ENCODE peak calls at places on chromosomes 3 and 15, in seven cellular contexts. A is right lobe of liver, H is IMR-90, L is Peyer's patch, O is ovary, P is tibial nerve, X is heart left ventricle. K is an unnamed sample.

GRCh38 chr15:75452364-75452967 is 976 bp upstream of the SIN3A start:
- DNase-seq in H (peak; percentile 70), L (peak; percentile 79), A (peak; percentile 90), P (peak; percentile 85), O (peak; percentile 90), X (peak; percentile 85), K (peak; percentile 87)

GRCh38 chr15:45048784-45049631 is 26.0 kb downstream of the SORD start:
- DNase-seq in A (no peak), O (no peak), X (peak; percentile 20), P (no peak), H (peak; percentile 40), L (peak; percentile 64), K (peak; percentile 34)

GRCh38 chr3:11146771-11147363 is 7.4 kb upstream of the HRH1 start:
- DNase-seq in H (no peak), P (no peak), A (no peak), X (no peak), L (no peak), O (no peak), K (no peak)

GRCh38 chr15:92896543-92896942 is 3.6 kb upstream of the CHD2 start:
- DNase-seq in P (no peak), L (no peak), X (no peak), O (no peak), A (no peak), H (no peak), K (no peak)

GRCh38 chr3:87349833-87350232 is 73.4 kb upstream of the POU1F1 start:
- DNase-seq in H (no peak), P (no peak), A (no peak), O (no peak), X (no peak), L (no peak), K (no peak)

GRCh38 chr3:171741377-171741776 is 68.9 kb downstream of the PLD1 start:
- DNase-seq in P (no peak), H (no peak), X (no peak), L (no peak), O (no peak), A (no peak), K (no peak)

GRCh38 chr3:183028416-183028815 is 48.1 kb upstream of the DCUN1D1 start:
- DNase-seq in A (no peak), O (no peak), P (no peak), H (no peak), L (no peak), X (no peak), K (no peak)

GRCh38 chr3:53808496-53808895 is 37.7 kb downstream of the CHDH start:
- DNase-seq in L (no peak), A (no peak), P (no peak), O (no peak), X (no peak), H (no peak), K (peak; percentile 15)

GRCh38 chr3:11640009-11640673 is 3.6 kb downstream of the VGLL4 start:
- DNase-seq in L (no peak), O (no peak), X (no peak), P (no peak), A (no peak), H (peak; percentile 37), K (no peak)

GRCh38 chr3:156148946-156149348 is 28.6 kb downstream of the KCNAB1 start:
- DNase-seq in X (no peak), P (no peak), A (no peak), L (no peak), H (peak; percentile 19), O (no peak), K (no peak)

GRCh38 chr3:97687734-97688133 is 76.8 kb upstream of the ARL6 start:
- DNase-seq in H (no peak), P (no peak), A (no peak), O (no peak), L (no peak), X (no peak), K (no peak)

GRCh38 chr3:177162742-177163141 is 34.5 kb downstream of the TBL1XR1 start:
- DNase-seq in L (no peak), A (no peak), X (no peak), P (no peak), O (no peak), H (no peak), K (no peak)

GRCh38 chr15:76169013-76169412 is 109.2 kb downstream of the TMEM266 start:
- DNase-seq in H (peak; percentile 29), A (no peak), L (no peak), X (no peak), O (no peak), P (no peak), K (no peak)

GRCh38 chr3:132726341-132726823 is 4.2 kb upstream of the NPHP3 start:
- DNase-seq in X (no peak), H (peak; percentile 22), P (no peak), L (no peak), A (no peak), O (no peak), K (no peak)

GRCh38 chr15:100252359-100252758 is 89.4 kb downstream of the ADAMTS17 start:
- DNase-seq in O (no peak), L (peak; percentile 5), X (peak; percentile 12), P (no peak), H (no peak), A (no peak), K (peak; percentile 13)

GRCh38 chr3:39668420-39668819 is 141.0 kb upstream of the MYRIP start:
- DNase-seq in O (no peak), A (no peak), X (no peak), L (no peak), P (no peak), H (peak; percentile 38), K (peak; percentile 27)

GRCh38 chr3:112579697-112580096 is 17.9 kb downstream of the SLC35A5 start:
- DNase-seq in P (no peak), X (no peak), O (no peak), H (peak; percentile 20), A (no peak), L (no peak), K (no peak)

GRCh38 chr3:150436161-150436560 is 28.1 kb downstream of the TSC22D2 start:
- DNase-seq in A (no peak), P (no peak), X (no peak), O (no peak), H (no peak), L (no peak), K (no peak)

GRCh38 chr15:38476120-38476519 is 22.2 kb downstream of the FAM98B start:
- DNase-seq in O (no peak), L (no peak), X (no peak), A (no peak), H (no peak), P (no peak), K (no peak)

GRCh38 chr3:190183121-190183520 is 62.4 kb upstream of the P3H2 start:
- DNase-seq in P (no peak), H (peak; percentile 98), X (no peak), O (no peak), L (no peak), A (no peak), K (no peak)

GRCh38 chr3:113533534-113533892 is 1.2 kb downstream of the SIDT1 start:
- DNase-seq in P (no peak), X (no peak), A (no peak), L (peak; percentile 57), O (no peak), H (no peak), K (no peak)

GRCh38 chr3:47899495-47900108 is 96.7 kb downstream of the DHX30 start:
- DNase-seq in A (no peak), L (no peak), P (no peak), H (peak; percentile 6), X (no peak), O (no peak), K (no peak)
- H3K36me3 ChIP-seq in A (no peaks in the 10 kb centered on the region), L (no peaks in the 10 kb centered on the region), P (no peaks in the 10 kb centered on the region), H (peaks cover 31% of the 10 kb centered on the region), X (peaks cover 10% of the 10 kb centered on the region), O (no peaks in the 10 kb centered on the region), K (no peaks in the 10 kb centered on the region)

DNA sequence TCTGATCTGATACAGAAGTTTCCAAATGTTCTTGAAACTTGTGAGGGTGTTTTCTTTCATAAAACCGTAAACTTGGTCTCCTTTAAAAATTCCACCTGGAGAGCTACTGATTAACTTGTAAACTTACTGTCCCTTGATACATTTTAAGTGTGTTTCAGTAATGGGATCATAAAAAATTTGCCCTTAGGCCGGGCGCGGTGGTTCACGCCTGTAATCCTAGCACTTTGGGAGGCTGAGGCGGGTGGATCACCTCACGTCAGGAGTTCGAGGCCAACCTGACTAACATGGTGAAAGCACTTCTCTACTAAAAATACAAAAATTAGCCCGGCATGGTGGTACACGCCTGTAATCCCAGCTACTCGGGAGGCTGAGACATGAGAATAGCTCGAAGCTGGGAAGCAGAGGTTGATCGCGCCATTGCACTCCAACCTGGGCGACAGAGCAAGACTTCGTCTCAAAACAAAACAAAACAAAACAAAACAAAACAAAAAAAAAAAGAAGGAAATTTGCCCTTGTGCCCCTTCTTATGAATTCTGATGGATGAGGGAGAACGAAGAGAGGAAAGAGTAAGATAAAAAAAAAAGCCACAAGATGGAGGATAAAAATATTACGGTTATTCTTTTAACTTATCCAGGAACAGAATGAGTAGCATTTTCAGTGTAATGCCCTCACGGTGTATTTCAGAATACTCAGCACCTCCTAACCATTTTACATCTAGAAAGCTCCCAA is 32.1 kb upstream of the AP4E1 start:
- DNase-seq in P (no peak), O (no peak), A (no peak), L (no peak), H (no peak), X (no peak), K (no peak)
- H3K4me3 ChIP-seq in P (peak overlapping the region; percentile 43), O (peak overlapping the region; percentile 29), A (peak overlapping the region; percentile 47), L (peak overlapping the region; percentile 44), H (peak overlapping the region; percentile 14), X (peak overlapping the region; percentile 41), K (no peak overlapping the region)

GRCh38 chr3:168123211-168124173 is 27.8 kb upstream of the GOLIM4 start:
- DNase-seq in O (no peak), H (peak; percentile 4), X (no peak), L (no peak), P (no peak), A (no peak), K (no peak)
- TF ChIP-seq POLR2A in O (no peak), H (no peak), X (no peak), L (no peak), P (no peak), A (no peak), K (no peak)

GRCh38 chr3:180973543-180973942 is 16.0 kb downstream of the DNAJC19 start:
- DNase-seq in X (no peak), A (no peak), P (no peak), H (no peak), O (no peak), L (no peak), K (no peak)

GRCh38 chr3:180979949-180980348 is 9.6 kb downstream of the DNAJC19 start:
- DNase-seq in L (no peak), X (no peak), P (no peak), H (no peak), A (no peak), O (no peak), K (no peak)

GRCh38 chr3:180970931-180971330 is 18.6 kb downstream of the DNAJC19 start:
- DNase-seq in P (no peak), A (no peak), X (no peak), O (no peak), L (no peak), H (no peak), K (no peak)

GRCh38 chr3:180977498-180977897 is 12.0 kb downstream of the DNAJC19 start:
- DNase-seq in H (no peak), P (no peak), X (no peak), L (no peak), A (no peak), O (no peak), K (no peak)

DNA sequence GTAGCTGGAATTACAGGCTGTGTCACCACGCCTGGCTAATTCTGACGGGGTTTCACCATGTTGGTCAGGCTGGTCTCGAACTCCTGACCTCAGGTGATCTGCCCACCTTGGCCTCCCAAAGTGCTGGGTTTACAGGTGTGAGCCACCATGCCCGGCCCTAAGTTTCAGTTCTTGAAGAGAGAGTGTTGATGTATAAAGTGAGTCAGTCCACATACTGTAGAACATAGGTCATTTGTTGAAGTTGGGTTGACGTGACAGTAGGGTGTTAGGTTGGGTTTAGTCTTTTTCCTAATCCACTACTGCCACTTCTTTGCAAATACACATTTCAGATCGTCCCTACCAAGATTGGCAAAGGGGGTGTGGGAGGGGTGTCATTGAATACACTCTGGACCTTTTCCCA is 15.2 kb downstream of the DNAJC19 start:
- DNase-seq in X (no peak), H (peak; percentile 2), A (no peak), L (no peak), P (no peak), O (no peak), K (no peak)
- H3K36me3 ChIP-seq in X (peaks cover 13% of the 10 kb centered on the region), H (peaks cover 25% of the 10 kb centered on the region), A (peaks cover 6% of the 10 kb centered on the region), L (no peaks in the 10 kb centered on the region), P (no peaks in the 10 kb centered on the region), O (no peaks in the 10 kb centered on the region), K (no peaks in the 10 kb centered on the region)